ENCODE peak calls at places on chromosomes 16 and 17, in eight cellular contexts. E, S, T, N, U, P, X and Q are unnamed samples.

GRCh38 chr16:22397459-22397858 is 23.0 kb upstream of the CDR2 start:
- DNase-seq in E (no peak), X (no peak), T (no peak), N (no peak), S (peak; percentile 95), U (no peak), P (no peak), Q (peak; percentile 98)

GRCh38 chr16:67466581-67466980 is 14.4 kb downstream of the ATP6V0D1 start:
- DNase-seq in S (no peak), E (no peak), N (no peak), P (no peak), X (no peak), U (no peak), T (no peak), Q (no peak)

GRCh38 chr16:9946022-9946720 is 236.1 kb downstream of the GRIN2A start:
- DNase-seq in U (no peak), T (no peak), S (no peak), N (peak; percentile 3), P (no peak), X (no peak), E (no peak), Q (no peak)

GRCh38 chr16:15897386-15897785 is 9.0 kb upstream of the CEP20 start:
- DNase-seq in P (peak; percentile 17), U (no peak), E (no peak), X (no peak), T (no peak), N (no peak), S (no peak), Q (no peak)

GRCh38 chr16:16925432-16925831 is 545.3 kb downstream of the XYLT1 start:
- DNase-seq in T (no peak), U (no peak), X (no peak), E (no peak), N (no peak), P (no peak), S (no peak), Q (no peak)

GRCh38 chr16:16063685-16064084 is 114.3 kb downstream of the ABCC1 start:
- DNase-seq in T (no peak), X (no peak), E (no peak), N (no peak), S (no peak), P (no peak), U (no peak), Q (no peak)

GRCh38 chr16:64412578-64413280 is 709.1 kb downstream of the CDH11 start:
- DNase-seq in P (no peak), U (no peak), T (no peak), S (no peak), N (no peak), E (no peak), X (no peak), Q (no peak)

GRCh38 chr16:10611825-10612342 is 31.5 kb upstream of the EMP2 start:
- DNase-seq in U (no peak), S (no peak), P (no peak), T (no peak), E (no peak), N (no peak), X (no peak), Q (no peak)

GRCh38 chr17:3647769-3648540 is 11.4 kb downstream of the CTNS start:
- DNase-seq in P (no peak), E (peak; percentile 47), S (no peak), N (peak; percentile 78), U (no peak), X (peak; percentile 53), T (no peak), Q (no peak)

GRCh38 chr16:22320572-22321339 is 23.5 kb downstream of the POLR3E start:
- DNase-seq in X (no peak), N (no peak), P (peak; percentile 8), U (no peak), E (no peak), T (no peak), S (no peak), Q (no peak)

GRCh38 chr17:67390646-67391480 is 13.8 kb downstream of the PITPNC1 start:
- DNase-seq in P (no peak), X (peak; percentile 60), T (peak; percentile 80), S (peak; percentile 87), E (peak; percentile 69), N (peak; percentile 53), U (no peak), Q (peak; percentile 91)

GRCh38 chr17:75048396-75048933 is 1.4 kb downstream of the KCTD2 start:
- DNase-seq in E (no peak), N (no peak), S (no peak), T (no peak), U (no peak), X (peak; percentile 57), P (no peak), Q (no peak)

GRCh38 chr16:69241911-69242310 is 54.9 kb downstream of the SNTB2 start:
- DNase-seq in P (no peak), E (no peak), S (no peak), U (no peak), N (no peak), T (no peak), X (no peak), Q (peak; percentile 29)

GRCh38 chr16:88705076-88705684 is 1.0 kb downstream of the RNF166 start:
- DNase-seq in T (peak; percentile 86), E (peak; percentile 78), U (no peak), P (no peak), X (no peak), N (no peak), S (no peak), Q (no peak)

GRCh38 chr17:17723354-17724261 is 42.4 kb downstream of the RAI1 start:
- DNase-seq in T (no peak), X (no peak), N (no peak), S (peak; percentile 49), U (no peak), E (peak; percentile 57), P (no peak), Q (no peak)

GRCh38 chr16:64321881-64322280 is 800.0 kb downstream of the CDH11 start:
- DNase-seq in E (no peak), P (no peak), U (no peak), T (no peak), S (no peak), X (no peak), N (no peak), Q (no peak)

GRCh38 chr17:40330850-40331470 is 22.0 kb downstream of the RARA start:
- DNase-seq in N (no peak), P (no peak), X (peak; percentile 4), T (no peak), E (peak; percentile 8), S (no peak), U (no peak), Q (no peak)

GRCh38 chr16:1779234-1779701 is 3.1 kb downstream of the SPSB3 start:
- DNase-seq in E (no peak), N (no peak), S (no peak), X (no peak), T (peak; percentile 71), U (no peak), P (no peak), Q (no peak)

GRCh38 chr16:65445313-65446260 is 323.7 kb upstream of the CDH11 start:
- DNase-seq in E (no peak), U (no peak), N (no peak), P (no peak), X (no peak), T (no peak), S (no peak), Q (no peak)

GRCh38 chr16:72561-73537 is at the start of gene RHBDF1:
- DNase-seq in T (no peak), E (no peak), N (peak; percentile 68), S (no peak), X (peak; percentile 64), U (no peak), P (no peak), Q (no peak)

GRCh38 chr17:42291136-42291535 is 2.8 kb downstream of the STAT5A start:
- DNase-seq in P (peak; percentile 60), U (no peak), X (no peak), N (no peak), S (no peak), T (peak; percentile 65), E (no peak), Q (no peak)

GRCh38 chr16:61007694-61008093 is 1028.5 kb downstream of the CDH8 start:
- DNase-seq in E (no peak), P (no peak), T (no peak), S (no peak), N (no peak), U (no peak), X (no peak), Q (no peak)

GRCh38 chr17:37490638-37491614 is 1.2 kb downstream of the DUSP14 start:
- DNase-seq in P (no peak), U (no peak), N (peak; percentile 6), E (no peak), T (no peak), X (peak; percentile 64), S (peak; percentile 76), Q (no peak)
- TF ChIP-seq CTCF in P (no peak), U (no peak), N (no peak), E (no peak), T (no peak), X (no peak), S (no peak), Q (peak; percentile 7)

GRCh38 chr17:11908711-11909146 is 88.5 kb downstream of the ZNF18 start:
- DNase-seq in T (no peak), U (no peak), X (no peak), N (no peak), E (no peak), S (no peak), P (no peak), Q (no peak)

GRCh38 chr17:11909348-11909747 is 87.9 kb downstream of the ZNF18 start:
- DNase-seq in S (no peak), P (no peak), T (no peak), X (no peak), E (no peak), U (no peak), N (no peak), Q (no peak)
- TF ChIP-seq CTCF in S (no peak), P (no peak), T (no peak), X (no peak), E (no peak), U (no peak), N (no peak), Q (no peak)

DNA sequence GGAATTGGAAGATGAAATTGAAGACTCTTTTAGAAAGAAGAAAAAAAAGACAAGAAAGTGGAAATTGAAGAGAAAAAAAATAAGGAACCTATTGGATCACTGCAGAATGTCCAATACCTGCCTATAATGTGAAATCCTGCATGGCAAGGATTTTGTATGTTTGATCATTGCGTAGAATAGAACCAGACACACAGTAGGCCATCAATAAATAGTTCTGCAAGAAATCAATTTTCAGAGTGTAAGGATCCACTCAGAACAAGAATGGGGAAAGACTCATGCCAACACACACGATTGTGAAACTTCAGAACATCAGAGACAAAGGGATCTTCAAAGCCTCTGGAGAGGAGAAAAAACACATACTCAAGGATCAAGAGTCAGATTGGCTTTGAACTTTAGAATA is 39.7 kb upstream of the DHX40 start:
- DNase-seq in N (no peak), X (no peak), P (no peak), E (no peak), U (no peak), T (no peak), S (no peak), Q (no peak)
- TF ChIP-seq CTCF in N (no peak), X (no peak), P (no peak), E (no peak), U (no peak), T (no peak), S (no peak), Q (no peak)

GRCh38 chr16:11946433-11946832 is 4.6 kb upstream of the NPIPB2 start:
- DNase-seq in P (no peak), N (no peak), T (no peak), S (no peak), E (no peak), U (no peak), X (no peak), Q (no peak)

GRCh38 chr16:11948819-11949218 is 7.0 kb upstream of the NPIPB2 start:
- DNase-seq in X (no peak), T (no peak), E (no peak), N (no peak), P (peak; percentile 23), S (no peak), U (no peak), Q (no peak)

GRCh38 chr16:11949527-11949926 is 7.7 kb upstream of the NPIPB2 start:
- DNase-seq in X (peak; percentile 23), U (no peak), P (peak; percentile 28), S (no peak), N (peak; percentile 41), E (no peak), T (no peak), Q (no peak)
- TF ChIP-seq CTCF in X (peak; percentile 37), U (peak; percentile 33), P (no peak), S (peak; percentile 48), N (no peak), E (peak; percentile 44), T (peak; percentile 57), Q (peak; percentile 40)